ENCODE peak calls at places on chromosome 11, in six cellular contexts. B is posterior vena cava, Y is GOT3, X is bronchial epithelial cell, A is RPMI7951, Q is mesenteric fat pad. N is an unnamed sample.

GRCh38 chr11:2194877-2195755 is 23.5 kb upstream of the TH start:
- DNase-seq in B (no peak), Y (no peak), X (no peak), A (no peak), Q (no peak), N (no peak)

GRCh38 chr11:111957663-111958415 is 20.7 kb downstream of the DIXDC1 start:
- DNase-seq in B (no peak), Y (no peak), X (no peak), A (no peak), Q (no peak), N (no peak)

GRCh38 chr11:103433380-103433779 is 324.2 kb downstream of the DYNC2H1 start:
- DNase-seq in B (no peak), Y (no peak), X (peak), A (peak), Q (no peak), N (no peak)

GRCh38 chr11:115525600-115526006 is 21.4 kb upstream of the CADM1 start:
- DNase-seq in B (no peak), Y (no peak), X (no peak), A (no peak), Q (no peak), N (no peak)

GRCh38 chr11:40134820-40135219 is 1324.6 kb downstream of the LRRC4C start:
- DNase-seq in B (no peak), Y (no peak), X (no peak), A (no peak), Q (no peak), N (no peak)

GRCh38 chr11:62881579-62882427 is 1.1 kb downstream of the SLC3A2 start:
- DNase-seq in B (peak), Y (peak), X (peak), A (peak), Q (peak), N (peak)

GRCh38 chr11:23079382-23079813 is 219.1 kb upstream of the CCDC179 start:
- DNase-seq in B (no peak), Y (no peak), X (no peak), A (no peak), Q (no peak), N (no peak)

GRCh38 chr11:17369685-17370243 is 18.2 kb downstream of the NCR3LG1 start:
- DNase-seq in B (no peak), Y (no peak), X (peak), A (no peak), Q (no peak), N (no peak)

GRCh38 chr11:13955971-13956421 is 6.5 kb upstream of the SPON1 start:
- DNase-seq in B (no peak), Y (no peak), X (peak), A (peak), Q (no peak), N (no peak)

GRCh38 chr11:111344032-111344431 is 35.0 kb downstream of the POU2AF1 start:
- DNase-seq in B (peak), Y (peak), X (peak), A (peak), Q (no peak), N (no peak)

N was measured in coronary artery.